ENCODE peak calls at places on chromosome 18, in ten cellular contexts. C, V, J, A, G, Z, K, N, L and E are unnamed samples.

GRCh38 chr18:49476664-49477411 is 10.2 kb downstream of the C18orf32 start:
- DNase-seq in A (no peak), G (no peak), L (no peak), J (no peak), N (no peak), K (no peak), V (no peak), Z (peak), C (no peak), E (peak)

GRCh38 chr18:54806526-54806925 is 21.8 kb upstream of the RAB27B start:
- DNase-seq in J (no peak), Z (no peak), N (no peak), A (no peak), C (no peak), V (no peak), L (no peak), K (no peak), G (no peak), E (no peak)

GRCh38 chr18:68494802-68495560 is 219.9 kb downstream of the TMX3 start:
- DNase-seq in Z (peak), V (peak), K (no peak), A (peak), J (peak), N (no peak), L (no peak), G (no peak), C (no peak), E (peak)

GRCh38 chr18:63247506-63248394 is 71.8 kb downstream of the BCL2 start:
- DNase-seq in N (no peak), C (no peak), V (no peak), A (no peak), Z (no peak), G (no peak), K (no peak), J (no peak), L (no peak), E (no peak)

GRCh38 chr18:58687871-58688308 is 16.6 kb downstream of the MALT1 start:
- DNase-seq in C (no peak), Z (no peak), G (no peak), J (no peak), A (no peak), L (no peak), V (no peak), K (peak), N (no peak), E (no peak)

GRCh38 chr18:3624546-3624817 is 174.5 kb downstream of the TGIF1 start:
- DNase-seq in C (no peak), N (no peak), G (no peak), K (no peak), L (no peak), V (no peak), J (no peak), A (no peak), Z (no peak), E (no peak)

GRCh38 chr18:47725656-47726055 is 204.8 kb downstream of the SMAD2 start:
- DNase-seq in A (no peak), V (no peak), K (no peak), L (no peak), G (no peak), Z (no peak), N (peak), C (peak), J (no peak), E (no peak)

GRCh38 chr18:12659904-12660605 is 2.1 kb upstream of the SPIRE1 start:
- DNase-seq in Z (peak), A (peak), C (peak), J (no peak), V (peak), G (peak), L (no peak), N (no peak), K (peak), E (peak)

GRCh38 chr18:11577271-11578112 is 31.9 kb upstream of the SLC35G4 start:
- DNase-seq in G (no peak), A (no peak), J (no peak), K (no peak), V (no peak), L (no peak), C (no peak), Z (no peak), N (no peak), E (no peak)

GRCh38 chr18:23133860-23134779 is 1.2 kb upstream of the CABLES1 start:
- DNase-seq in V (no peak), J (no peak), Z (no peak), L (no peak), N (no peak), C (peak), G (no peak), K (no peak), A (no peak), E (no peak)

GRCh38 chr18:55185391-55185790 is 226.1 kb upstream of the CCDC68 start:
- DNase-seq in K (no peak), G (no peak), L (no peak), A (no peak), J (peak), Z (peak), V (peak), C (no peak), N (no peak), E (peak)

GRCh38 chr18:79275992-79276391 is 119.7 kb upstream of the NFATC1 start:
- DNase-seq in G (no peak), N (no peak), J (no peak), K (no peak), A (no peak), Z (peak), V (no peak), C (no peak), L (no peak), E (no peak)

GRCh38 chr18:58211510-58211909 is 167.5 kb downstream of the NEDD4L start:
- DNase-seq in A (no peak), J (no peak), C (no peak), K (no peak), V (no peak), G (no peak), Z (no peak), N (no peak), L (no peak), E (no peak)